ENCODE peak calls at places on chromosomes 12 and 14, in ten cellular contexts. E is fibroblast of lung, Y is ovary, K is suprapubic skin, U is left lung, C is A549, G is cardiac muscle cell, D is thoracic aorta, L is mammary epithelial cell, B is IMR-90. A is an unnamed sample.
A peak's percentile ranks its signal among the peaks of the same experiment; 100 is the strongest.

GRCh38 chr12:50635356-50635755 is 128.5 kb upstream of the ATF1 start:
- DNase-seq in L (no peak), D (no peak), G (peak; percentile 11), E (no peak), C (no peak), U (peak; percentile 50), B (no peak), Y (no peak), K (no peak), A (no peak)

GRCh38 chr14:52694761-52695480 is 437 bp downstream of the ERO1A start:
- DNase-seq in D (no peak), B (peak; percentile 49), C (no peak), K (no peak), G (peak; percentile 41), E (peak; percentile 44), U (peak; percentile 40), Y (no peak), L (peak; percentile 71), A (peak; percentile 58)

GRCh38 chr12:47773062-47773857 is at the start of gene SLC48A1:
- DNase-seq in E (peak; percentile 41), L (no peak), K (no peak), D (no peak), G (peak; percentile 62), U (peak; percentile 75), C (peak; percentile 92), B (peak; percentile 46), Y (peak; percentile 87), A (peak; percentile 85)

GRCh38 chr14:68730811-68731425 is 61.9 kb downstream of the ZFP36L1 start:
- DNase-seq in C (no peak), G (no peak), L (no peak), D (no peak), B (no peak), U (no peak), K (no peak), E (no peak), Y (no peak), A (no peak)

GRCh38 chr14:91387135-91387849 is 30.3 kb downstream of the CCDC88C start:
- DNase-seq in L (peak; percentile 66), G (peak; percentile 59), D (no peak), B (peak; percentile 40), E (peak; percentile 42), U (no peak), K (no peak), Y (no peak), C (no peak), A (peak; percentile 28)

GRCh38 chr12:14958361-14959125 is 2.9 kb downstream of the ARHGDIB start:
- DNase-seq in Y (no peak), D (no peak), K (no peak), E (no peak), B (no peak), G (no peak), L (no peak), C (no peak), U (no peak), A (no peak)

GRCh38 chr12:112979281-112979680 is 962 bp downstream of the OAS2 start:
- DNase-seq in C (no peak), Y (no peak), L (peak; percentile 40), D (no peak), U (no peak), E (no peak), K (no peak), G (no peak), B (no peak), A (no peak)

GRCh38 chr14:78278464-78278863 is 108.3 kb downstream of the NRXN3 start:
- DNase-seq in U (no peak), E (no peak), K (no peak), D (no peak), B (no peak), Y (no peak), C (no peak), G (no peak), L (no peak), A (no peak)

GRCh38 chr14:104827173-104828055 is 26.5 kb downstream of the ZBTB42 start:
- DNase-seq in G (peak; percentile 43), U (no peak), K (no peak), E (peak; percentile 24), C (peak; percentile 93), B (peak; percentile 32), L (peak; percentile 20), Y (peak; percentile 55), D (no peak), A (peak; percentile 65)

GRCh38 chr12:121799175-121799841 is 4.5 kb upstream of the SETD1B start:
- DNase-seq in B (peak; percentile 85), K (no peak), E (peak; percentile 89), Y (no peak), L (peak; percentile 83), D (peak; percentile 42), C (peak; percentile 76), G (peak; percentile 78), U (peak; percentile 82), A (peak; percentile 77)
- H3K4me1 ChIP-seq in B (peaks cover 34% of the 10 kb centered on the region), K (peaks cover 58% of the 10 kb centered on the region), E (peaks cover 42% of the 10 kb centered on the region), Y (peaks cover 21% of the 10 kb centered on the region), L (peaks cover 66% of the 10 kb centered on the region), D (peaks cover 48% of the 10 kb centered on the region), C (peaks cover 67% of the 10 kb centered on the region), G (peaks cover 34% of the 10 kb centered on the region), U (peaks cover 44% of the 10 kb centered on the region), A (peaks cover 52% of the 10 kb centered on the region)

GRCh38 chr14:22601456-22601855 is 3.4 kb downstream of the ABHD4 start:
- DNase-seq in L (no peak), U (no peak), Y (no peak), G (no peak), K (no peak), B (no peak), E (no peak), C (no peak), D (no peak), A (no peak)
- H3K4me3 ChIP-seq in L (no peak overlapping the region), U (no peak overlapping the region), Y (no peak overlapping the region), G (no peak overlapping the region), K (no peak overlapping the region), B (no peak overlapping the region), E (no peak overlapping the region), C (no peak overlapping the region), D (no peak overlapping the region), A (no peak overlapping the region)

GRCh38 chr14:94478420-94478819 is 2.4 kb upstream of the SERPINA9 start:
- DNase-seq in K (no peak), L (no peak), G (no peak), B (no peak), E (no peak), Y (no peak), U (no peak), D (no peak), C (no peak), A (no peak)

GRCh38 chr14:94483071-94483451 is 7.1 kb upstream of the SERPINA9 start:
- DNase-seq in Y (no peak), L (no peak), B (no peak), U (no peak), K (no peak), D (no peak), G (no peak), C (no peak), E (no peak), A (no peak)

GRCh38 chr14:94481468-94482131 is 5.6 kb upstream of the SERPINA9 start:
- DNase-seq in K (no peak), L (peak; percentile 76), U (no peak), E (no peak), C (no peak), Y (no peak), D (no peak), G (peak; percentile 6), B (peak; percentile 55), A (no peak)

GRCh38 chr14:94483729-94484275 is 7.8 kb upstream of the SERPINA9 start:
- DNase-seq in B (peak; percentile 56), K (no peak), G (no peak), L (peak; percentile 83), E (no peak), Y (no peak), C (no peak), U (no peak), D (no peak), A (no peak)

DNA sequence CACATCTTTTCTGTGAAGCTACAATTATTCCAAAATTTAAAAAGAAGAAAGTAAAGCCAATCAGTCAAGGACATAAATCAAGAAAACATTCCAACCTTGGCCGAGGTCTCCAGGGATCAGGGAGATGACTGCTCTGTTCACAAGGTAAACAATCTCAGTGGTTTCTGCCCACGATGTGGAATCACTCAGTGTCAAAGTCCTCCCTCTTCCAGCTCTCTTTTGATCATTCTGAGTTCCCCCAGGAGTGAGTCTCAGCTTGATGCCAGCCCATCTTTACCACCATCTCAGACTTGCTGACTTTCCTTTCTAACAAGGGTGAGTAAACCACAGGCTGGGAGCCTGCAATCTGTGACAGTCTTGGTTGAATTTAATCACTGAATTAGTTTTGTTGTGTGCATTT is 4.8 kb upstream of the SERPINA9 start:
- DNase-seq in K (peak; percentile 4), B (no peak), L (no peak), Y (no peak), E (no peak), U (no peak), C (no peak), G (no peak), D (no peak), A (no peak)
- H3K27ac ChIP-seq in K (no peak overlapping the region), B (no peak overlapping the region), L (no peak overlapping the region), Y (no peak overlapping the region), E (no peak overlapping the region), U (no peak overlapping the region), C (no peak overlapping the region), G (no peak overlapping the region), D (no peak overlapping the region), A (no peak overlapping the region)

DNA sequence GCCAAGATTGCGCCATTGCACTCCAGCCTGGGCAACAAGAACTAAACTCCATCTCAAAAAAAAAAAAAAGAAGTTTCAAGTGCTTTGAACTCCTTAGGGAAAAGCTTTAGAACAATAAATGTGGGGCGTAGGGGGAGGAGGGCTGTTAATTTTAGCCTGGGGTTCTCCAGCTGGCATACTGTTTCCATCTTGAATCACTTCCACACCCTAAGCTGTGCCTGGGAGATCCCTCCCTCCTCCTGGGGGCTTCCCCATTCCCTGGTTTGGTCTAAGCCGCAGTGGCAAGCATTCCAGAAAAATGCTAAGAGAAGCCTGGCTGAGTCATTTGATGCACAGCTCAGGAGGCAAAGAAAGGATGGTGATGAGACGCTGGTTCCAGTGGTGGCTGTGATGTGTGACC is 2.3 kb upstream of the ZNF384 start:
- DNase-seq in U (peak; percentile 60), E (no peak), Y (no peak), C (no peak), L (no peak), D (no peak), K (no peak), G (peak; percentile 44), B (peak; percentile 74), A (no peak)
- H3K4me1 ChIP-seq in U (peaks cover 10% of the 10 kb centered on the region), E (peaks cover 3% of the 10 kb centered on the region), Y (peaks cover 4% of the 10 kb centered on the region), C (peaks cover 18% of the 10 kb centered on the region), L (peaks cover 7% of the 10 kb centered on the region), D (peaks cover 33% of the 10 kb centered on the region), K (peaks cover 34% of the 10 kb centered on the region), G (peaks cover 13% of the 10 kb centered on the region), B (peaks cover 5% of the 10 kb centered on the region), A (peaks cover 38% of the 10 kb centered on the region)

GRCh38 chr14:74347795-74348100 is 523 bp upstream of the VRTN start:
- DNase-seq in U (no peak), Y (no peak), L (no peak), C (no peak), D (no peak), E (no peak), B (no peak), K (no peak), G (no peak), A (no peak)
- H3K4me3 ChIP-seq in U (no peak overlapping the region), Y (no peak overlapping the region), L (no peak overlapping the region), C (no peak overlapping the region), D (no peak overlapping the region), E (no peak overlapping the region), B (no peak overlapping the region), K (no peak overlapping the region), G (no peak overlapping the region), A (no peak overlapping the region)

GRCh38 chr14:99729991-99730875 is 46.1 kb downstream of the CYP46A1 start:
- DNase-seq in B (peak; percentile 19), U (peak; percentile 52), G (no peak), K (peak; percentile 80), L (no peak), D (no peak), C (peak; percentile 77), Y (peak; percentile 82), E (no peak), A (peak; percentile 78)
- H3K27ac ChIP-seq in B (no peak overlapping the region), U (no peak overlapping the region), G (no peak overlapping the region), K (no peak overlapping the region), L (no peak overlapping the region), D (no peak overlapping the region), C (peak overlapping the region; percentile 86), Y (no peak overlapping the region), E (no peak overlapping the region), A (peak overlapping the region; percentile 46)

A was measured in lower lobe of right lung.